ENCODE peak calls at places on chromosome 20, in five cellular contexts. I, L, P, O and T are unnamed samples.

GRCh38 chr20:43953919-43954617 is 39.4 kb downstream of the TOX2 start:
- DNase-seq in P (no peak), L (no peak), I (no peak), O (no peak), T (no peak)

GRCh38 chr20:5996765-5997164 is 46.3 kb downstream of the MCM8 start:
- DNase-seq in L (no peak), O (no peak), I (no peak), P (peak; percentile 18), T (no peak)

GRCh38 chr20:48877299-48877698 is 44.2 kb upstream of the ARFGEF2 start:
- DNase-seq in O (no peak), L (no peak), P (no peak), I (no peak), T (peak; percentile 13)

GRCh38 chr20:2165871-2166270 is 64.2 kb downstream of the STK35 start:
- DNase-seq in L (no peak), P (no peak), O (no peak), I (no peak), T (no peak)

GRCh38 chr20:32201296-32201976 is 6.1 kb downstream of the PLAGL2 start:
- DNase-seq in O (no peak), I (no peak), L (no peak), P (no peak), T (no peak)

GRCh38 chr20:62202676-62203377 is 17.3 kb downstream of the HRH3 start:
- DNase-seq in O (no peak), L (no peak), I (no peak), P (no peak), T (no peak)

GRCh38 chr20:50467618-50468373 is 42.4 kb upstream of the PTPN1 start:
- DNase-seq in L (peak; percentile 39), P (peak; percentile 67), O (peak; percentile 17), I (no peak), T (peak; percentile 55)

GRCh38 chr20:38731738-38732113 is 7.4 kb downstream of the SLC32A1 start:
- DNase-seq in O (no peak), I (no peak), L (no peak), P (no peak), T (no peak)

GRCh38 chr20:58583141-58583540 is 67.9 kb upstream of the APCDD1L start:
- DNase-seq in O (no peak), I (no peak), P (no peak), L (no peak), T (no peak)

GRCh38 chr20:31638816-31639215 is 1.1 kb downstream of the COX4I2 start:
- DNase-seq in P (no peak), L (no peak), O (no peak), I (no peak), T (no peak)

GRCh38 chr20:2053615-2054014 is 48.0 kb upstream of the STK35 start:
- DNase-seq in L (no peak), P (no peak), I (no peak), O (no peak), T (no peak)

GRCh38 chr20:48933017-48933766 is 11.7 kb downstream of the ARFGEF2 start:
- DNase-seq in I (no peak), L (no peak), O (no peak), P (no peak), T (no peak)

GRCh38 chr20:63270606-63271325 is 1.8 kb upstream of the ARFGAP1 start:
- DNase-seq in L (no peak), I (no peak), P (no peak), O (no peak), T (peak; percentile 66)

GRCh38 chr20:39800111-39800510 is 838.0 kb downstream of the DHX35 start:
- DNase-seq in I (no peak), L (no peak), P (no peak), O (no peak), T (no peak)

GRCh38 chr20:11144114-11144513 is 470.3 kb upstream of the JAG1 start:
- DNase-seq in P (no peak), O (no peak), L (no peak), I (no peak), T (no peak)

GRCh38 chr20:1155342-1155741 is 29.4 kb downstream of the TMEM74B start:
- DNase-seq in I (no peak), L (no peak), P (no peak), O (no peak), T (no peak)

GRCh38 chr20:14925286-14925685 is 587.9 kb upstream of the FLRT3 start:
- DNase-seq in P (no peak), I (no peak), O (no peak), L (no peak), T (no peak)

GRCh38 chr20:40462600-40462999 is 226.4 kb downstream of the MAFB start:
- DNase-seq in P (no peak), L (no peak), I (no peak), O (no peak), T (no peak)

GRCh38 chr20:63968928-63969760 is 586 bp downstream of the ZNF512B start:
- DNase-seq in O (no peak), I (no peak), L (no peak), P (peak; percentile 64), T (peak; percentile 19)

GRCh38 chr20:61263084-61263695 is 11.1 kb downstream of the CDH4 start:
- DNase-seq in P (peak; percentile 39), I (no peak), L (peak; percentile 58), O (peak; percentile 18), T (no peak)

GRCh38 chr20:62929051-62929538 is 2.8 kb upstream of the DIDO1 start:
- DNase-seq in L (peak; percentile 65), I (no peak), O (peak; percentile 23), P (peak; percentile 85), T (peak; percentile 58)

GRCh38 chr20:42688576-42688975 is 501.1 kb downstream of the PTPRT start:
- DNase-seq in I (no peak), L (peak; percentile 4), O (no peak), P (peak; percentile 38), T (no peak)

GRCh38 chr20:10430000-10430466 is 4.0 kb downstream of the MKKS start:
- DNase-seq in I (no peak), P (no peak), L (no peak), O (no peak), T (no peak)